ENCODE peak calls at places on chromosomes 6 and 20, in ten cellular contexts. T is stimulated activated CD8-positive, alpha-beta memory T cell treated with anti-CD3 and anti-CD28 coated beads, Interleukin-4, amount 100 ng/mL, for 4 hours; C is body of pancreas; I is activated CD8-positive, alpha-beta T cell treated with anti-CD3 and anti-CD28 coated beads, Interleukin-2, amount 10 ng/mL, durations not matched to agents 7 days and 5 days; F is A549; N is activated CD4-positive, alpha-beta T cell treated with anti-CD3 and anti-CD28 coated beads, Interleukin-2, amount 50 U/mL, for 48 hours; E is endodermal cell; S is stomach; K is cardiac fibroblast; D is GOT3. Y is an unnamed sample.
A peak's percentile ranks its signal among the peaks of the same experiment; 100 is the strongest.

GRCh38 chr6:9516207-9516606 is 898.7 kb downstream of the TFAP2A start:
- DNase-seq in T (no peak), K (peak; percentile 78), N (no peak), F (peak; percentile 75), I (no peak), E (peak; percentile 66), C (no peak), S (peak; percentile 29), D (no peak), Y (no peak)

GRCh38 chr6:29702519-29703103 is 20.6 kb upstream of the HLA-F start:
- DNase-seq in K (peak; percentile 47), T (peak; percentile 61), S (peak; percentile 46), D (no peak), F (peak; percentile 41), N (peak; percentile 87), I (peak; percentile 75), E (peak; percentile 97), C (peak; percentile 27), Y (peak; percentile 48)

GRCh38 chr6:74050921-74051320 is 354.9 kb downstream of the CD109 start:
- DNase-seq in S (no peak), I (no peak), F (no peak), T (no peak), N (no peak), E (peak; percentile 53), C (no peak), K (no peak), D (no peak), Y (no peak)

GRCh38 chr6:72182337-72183246 is 296.2 kb downstream of the RIMS1 start:
- DNase-seq in S (peak; percentile 77), D (no peak), N (no peak), C (peak; percentile 92), F (peak; percentile 10), K (peak; percentile 17), I (no peak), E (peak; percentile 89), T (no peak), Y (peak; percentile 63)

GRCh38 chr6:81832304-81832703 is 79.8 kb upstream of the TENT5A start:
- DNase-seq in K (no peak), D (no peak), T (no peak), S (no peak), I (no peak), F (no peak), N (no peak), E (no peak), C (no peak), Y (no peak)

GRCh38 chr20:39108746-39109145 is 146.6 kb downstream of the DHX35 start:
- DNase-seq in D (no peak), K (peak; percentile 11), N (no peak), T (no peak), F (peak; percentile 17), E (no peak), I (no peak), C (no peak), S (no peak), Y (no peak)

GRCh38 chr20:675453-676314 is at the start of gene SCRT2:
- DNase-seq in D (peak; percentile 51), K (peak; percentile 80), T (peak; percentile 12), S (peak; percentile 87), I (peak; percentile 78), C (peak; percentile 85), E (peak; percentile 95), N (peak; percentile 70), F (peak; percentile 60), Y (peak; percentile 85)

GRCh38 chr6:136031982-136032381 is 180.5 kb downstream of the PDE7B start:
- DNase-seq in S (no peak), N (no peak), K (peak; percentile 77), D (no peak), C (peak; percentile 27), I (no peak), F (peak; percentile 41), E (no peak), T (no peak), Y (no peak)

GRCh38 chr6:7803219-7803618 is 77.3 kb downstream of the BMP6 start:
- DNase-seq in E (no peak), F (no peak), I (no peak), D (no peak), N (no peak), C (no peak), S (no peak), K (no peak), T (no peak), Y (no peak)

GRCh38 chr6:49025273-49026240 is 437.5 kb downstream of the MMUT start:
- DNase-seq in C (no peak), K (no peak), F (no peak), E (no peak), D (no peak), S (no peak), I (no peak), N (no peak), T (no peak), Y (no peak)

GRCh38 chr6:74798302-74798701 is 407.6 kb downstream of the COL12A1 start:
- DNase-seq in K (no peak), E (no peak), F (no peak), S (no peak), C (no peak), N (no peak), I (no peak), D (no peak), T (no peak), Y (no peak)

GRCh38 chr6:47007657-47008396 is 34.3 kb downstream of the ADGRF1 start:
- DNase-seq in F (no peak), C (no peak), D (no peak), N (no peak), E (no peak), I (no peak), T (no peak), S (no peak), K (no peak), Y (no peak)

GRCh38 chr20:7449269-7449668 is 491.0 kb downstream of the HAO1 start:
- DNase-seq in D (no peak), N (no peak), T (no peak), K (no peak), S (no peak), I (no peak), F (no peak), C (no peak), E (no peak), Y (no peak)

GRCh38 chr6:166565084-166565651 is 21.3 kb downstream of the RAMACL start:
- DNase-seq in I (no peak), K (peak; percentile 64), S (no peak), T (no peak), F (no peak), E (peak; percentile 37), N (no peak), D (no peak), C (no peak), Y (no peak)

GRCh38 chr6:39934060-39934757 is at the start of gene MOCS1:
- DNase-seq in T (no peak), C (peak; percentile 89), I (peak; percentile 35), E (peak; percentile 94), F (peak; percentile 42), S (peak; percentile 84), N (peak; percentile 52), K (peak; percentile 84), D (no peak), Y (peak; percentile 82)

Y was measured in mucosa of descending colon.